ENCODE peak calls at places on chromosomes 4 and X, in five cellular contexts. One of them, this sample, is unnamed.

GRCh38 chr4:85084371-85085170 is 118.1 kb upstream of the WDFY3 start:
- DNase-seq in MM.1S: peak; percentile 77
- DNase-seq in OCI-LY7: peak; percentile 63
- DNase-seq in GM23248: peak; percentile 74
- DNase-seq in SK-N-SH: peak; percentile 20
- DNase-seq in this sample: peak; percentile 84

GRCh38 chrX:103722505-103722904 is 11.8 kb downstream of the TMEM31 start:
- DNase-seq in MM.1S: no peak
- DNase-seq in OCI-LY7: no peak
- DNase-seq in GM23248: peak; percentile 64
- DNase-seq in SK-N-SH: no peak
- DNase-seq in this sample: no peak

GRCh38 chrX:19613645-19614323 is 98.5 kb upstream of the MAP3K15 start:
- DNase-seq in MM.1S: no peak
- DNase-seq in OCI-LY7: no peak
- DNase-seq in GM23248: no peak
- DNase-seq in SK-N-SH: no peak
- DNase-seq in this sample: no peak

GRCh38 chr4:139184129-139184528 is 7.1 kb upstream of the ELF2 start:
- DNase-seq in MM.1S: peak; percentile 68
- DNase-seq in OCI-LY7: peak; percentile 48
- DNase-seq in GM23248: peak; percentile 53
- DNase-seq in SK-N-SH: no peak
- DNase-seq in this sample: peak; percentile 16

GRCh38 chrX:69807400-69807799 is 191.5 kb downstream of the EDA start:
- DNase-seq in MM.1S: no peak
- DNase-seq in OCI-LY7: no peak
- DNase-seq in GM23248: no peak
- DNase-seq in SK-N-SH: no peak
- DNase-seq in this sample: no peak

GRCh38 chrX:132631579-132632232 is 142.9 kb upstream of the MBNL3 start:
- DNase-seq in MM.1S: peak; percentile 34
- DNase-seq in OCI-LY7: peak; percentile 14
- DNase-seq in GM23248: peak; percentile 46
- DNase-seq in SK-N-SH: peak; percentile 5
- DNase-seq in this sample: peak; percentile 30

GRCh38 chr4:6506616-6507140 is 34.3 kb upstream of the PPP2R2C start:
- DNase-seq in MM.1S: no peak
- DNase-seq in OCI-LY7: no peak
- DNase-seq in GM23248: no peak
- DNase-seq in SK-N-SH: no peak
- DNase-seq in this sample: no peak

GRCh38 chr4:129428454-129428853 is 332.5 kb downstream of the C4orf33 start:
- DNase-seq in MM.1S: no peak
- DNase-seq in OCI-LY7: no peak
- DNase-seq in GM23248: no peak
- DNase-seq in SK-N-SH: no peak
- DNase-seq in this sample: no peak

GRCh38 chrX:38717871-38718270 is 83.4 kb upstream of the MID1IP1 start:
- DNase-seq in MM.1S: peak; percentile 21
- DNase-seq in OCI-LY7: peak; percentile 26
- DNase-seq in GM23248: peak; percentile 37
- DNase-seq in SK-N-SH: peak; percentile 32
- DNase-seq in this sample: peak; percentile 7

GRCh38 chr4:141464366-141464765 is 172.0 kb upstream of the IL15 start:
- DNase-seq in MM.1S: no peak
- DNase-seq in OCI-LY7: no peak
- DNase-seq in GM23248: no peak
- DNase-seq in SK-N-SH: peak; percentile 55
- DNase-seq in this sample: peak; percentile 24

GRCh38 chr4:121658125-121658524 is 38.7 kb downstream of the ANXA5 start:
- DNase-seq in MM.1S: no peak
- DNase-seq in OCI-LY7: no peak
- DNase-seq in GM23248: no peak
- DNase-seq in SK-N-SH: no peak
- DNase-seq in this sample: peak; percentile 12

GRCh38 chr4:26067035-26067434 is 153.0 kb downstream of the SMIM20 start:
- DNase-seq in MM.1S: no peak
- DNase-seq in OCI-LY7: no peak
- DNase-seq in GM23248: no peak
- DNase-seq in SK-N-SH: no peak
- DNase-seq in this sample: no peak

GRCh38 chr4:179361978-179362486 is 1919.8 kb upstream of the AGA start:
- DNase-seq in MM.1S: no peak
- DNase-seq in OCI-LY7: no peak
- DNase-seq in GM23248: no peak
- DNase-seq in SK-N-SH: no peak
- DNase-seq in this sample: no peak

GRCh38 chrX:12771445-12772069 is 19.7 kb upstream of the PRPS2 start:
- DNase-seq in MM.1S: peak; percentile 69
- DNase-seq in OCI-LY7: peak; percentile 45
- DNase-seq in GM23248: peak; percentile 72
- DNase-seq in SK-N-SH: peak; percentile 25
- DNase-seq in this sample: peak; percentile 79

GRCh38 chr4:104490096-104490769 is 4.5 kb downstream of the CXXC4 start:
- DNase-seq in MM.1S: peak; percentile 88
- DNase-seq in OCI-LY7: no peak
- DNase-seq in GM23248: no peak
- DNase-seq in SK-N-SH: peak; percentile 16
- DNase-seq in this sample: no peak

GRCh38 chrX:136572030-136572429 is 40.0 kb downstream of the VGLL1 start:
- DNase-seq in MM.1S: peak; percentile 17
- DNase-seq in OCI-LY7: peak; percentile 4
- DNase-seq in GM23248: peak; percentile 16
- DNase-seq in SK-N-SH: no peak
- DNase-seq in this sample: no peak

GRCh38 chr4:173684223-173684622 is 154.2 kb upstream of the HAND2 start:
- DNase-seq in MM.1S: no peak
- DNase-seq in OCI-LY7: no peak
- DNase-seq in GM23248: no peak
- DNase-seq in SK-N-SH: no peak
- DNase-seq in this sample: no peak

GRCh38 chr4:82381661-82382284 is 8.0 kb upstream of the HNRNPD start:
- DNase-seq in MM.1S: no peak
- DNase-seq in OCI-LY7: no peak
- DNase-seq in GM23248: peak; percentile 69
- DNase-seq in SK-N-SH: no peak
- DNase-seq in this sample: no peak

GRCh38 chr4:140952709-140953108 is 180.6 kb downstream of the RNF150 start:
- DNase-seq in MM.1S: no peak
- DNase-seq in OCI-LY7: no peak
- DNase-seq in GM23248: peak; percentile 67
- DNase-seq in SK-N-SH: no peak
- DNase-seq in this sample: no peak

GRCh38 chr4:5572114-5572513 is 136.2 kb downstream of the EVC2 start:
- DNase-seq in MM.1S: peak; percentile 10
- DNase-seq in OCI-LY7: no peak
- DNase-seq in GM23248: peak; percentile 20
- DNase-seq in SK-N-SH: no peak
- DNase-seq in this sample: no peak

GRCh38 chrX:22087158-22087557 is 55.0 kb downstream of the PHEX start:
- DNase-seq in MM.1S: no peak
- DNase-seq in OCI-LY7: no peak
- DNase-seq in GM23248: no peak
- DNase-seq in SK-N-SH: no peak
- DNase-seq in this sample: no peak

GRCh38 chrX:153357877-153358276 is 23.9 kb downstream of the ZNF275 start:
- DNase-seq in MM.1S: no peak
- DNase-seq in OCI-LY7: no peak
- DNase-seq in GM23248: no peak
- DNase-seq in SK-N-SH: no peak
- DNase-seq in this sample: no peak

GRCh38 chr4:73573794-73574528 is 46.3 kb downstream of the RASSF6 start:
- DNase-seq in MM.1S: peak; percentile 61
- DNase-seq in OCI-LY7: peak; percentile 86
- DNase-seq in GM23248: peak; percentile 74
- DNase-seq in SK-N-SH: peak; percentile 37
- DNase-seq in this sample: peak; percentile 91

GRCh38 chr4:175091649-175092048 is 173.5 kb downstream of the ADAM29 start:
- DNase-seq in MM.1S: no peak
- DNase-seq in OCI-LY7: no peak
- DNase-seq in GM23248: no peak
- DNase-seq in SK-N-SH: no peak
- DNase-seq in this sample: no peak

GRCh38 chr4:79851625-79852304 is 221.3 kb downstream of the ANTXR2 start:
- DNase-seq in MM.1S: no peak
- DNase-seq in OCI-LY7: no peak
- DNase-seq in GM23248: peak; percentile 53
- DNase-seq in SK-N-SH: no peak
- DNase-seq in this sample: no peak

GRCh38 chrX:136251042-136251991 is at the start of gene MAP7D3:
- DNase-seq in MM.1S: peak; percentile 71
- DNase-seq in OCI-LY7: peak; percentile 76
- DNase-seq in GM23248: peak; percentile 80
- DNase-seq in SK-N-SH: peak; percentile 91
- DNase-seq in this sample: peak; percentile 78

GRCh38 chrX:151393514-151393913 is 3.5 kb upstream of the VMA21 start:
- DNase-seq in MM.1S: peak; percentile 73
- DNase-seq in OCI-LY7: peak; percentile 39
- DNase-seq in GM23248: no peak
- DNase-seq in SK-N-SH: no peak
- DNase-seq in this sample: no peak

GRCh38 chr4:182339246-182339645 is 96.0 kb downstream of the TENM3 start:
- DNase-seq in MM.1S: no peak
- DNase-seq in OCI-LY7: no peak
- DNase-seq in GM23248: no peak
- DNase-seq in SK-N-SH: no peak
- DNase-seq in this sample: peak; percentile 16

GRCh38 chr4:10273030-10273429 is 156.4 kb upstream of the WDR1 start:
- DNase-seq in MM.1S: no peak
- DNase-seq in OCI-LY7: no peak
- DNase-seq in GM23248: peak; percentile 22
- DNase-seq in SK-N-SH: no peak
- DNase-seq in this sample: no peak

GRCh38 chr4:144584428-144584827 is 61.5 kb upstream of the HHIP start:
- DNase-seq in MM.1S: no peak
- DNase-seq in OCI-LY7: no peak
- DNase-seq in GM23248: no peak
- DNase-seq in SK-N-SH: no peak
- DNase-seq in this sample: no peak

GRCh38 chr4:119585771-119586170 is 42.8 kb downstream of the PDE5A start:
- DNase-seq in MM.1S: no peak
- DNase-seq in OCI-LY7: no peak
- DNase-seq in GM23248: peak; percentile 9
- DNase-seq in SK-N-SH: no peak
- DNase-seq in this sample: no peak

GRCh38 chrX:53992589-53992988 is 51.7 kb downstream of the PHF8 start:
- DNase-seq in MM.1S: no peak
- DNase-seq in OCI-LY7: no peak
- DNase-seq in GM23248: no peak
- DNase-seq in SK-N-SH: no peak
- DNase-seq in this sample: no peak

GRCh38 chr4:72767903-72768817 is 199.1 kb upstream of the ADAMTS3 start:
- DNase-seq in MM.1S: no peak
- DNase-seq in OCI-LY7: no peak
- DNase-seq in GM23248: peak; percentile 78
- DNase-seq in SK-N-SH: peak; percentile 7
- DNase-seq in this sample: no peak

GRCh38 chr4:16582036-16582435 is 316.4 kb downstream of the LDB2 start:
- DNase-seq in MM.1S: no peak
- DNase-seq in OCI-LY7: no peak
- DNase-seq in GM23248: no peak
- DNase-seq in SK-N-SH: no peak
- DNase-seq in this sample: no peak

GRCh38 chr4:122764808-122765189 is 32.3 kb downstream of the BBS12 start:
- DNase-seq in MM.1S: no peak
- DNase-seq in OCI-LY7: no peak
- DNase-seq in GM23248: peak; percentile 93
- DNase-seq in SK-N-SH: no peak
- DNase-seq in this sample: no peak
- H3K27ac ChIP-seq in MM.1S: no peak overlapping the region
- H3K27ac ChIP-seq in OCI-LY7: no peak overlapping the region
- H3K27ac ChIP-seq in GM23248: peak overlapping the region; percentile 99
- H3K27ac ChIP-seq in SK-N-SH: peak overlapping the region; percentile 85
- H3K27ac ChIP-seq in this sample: peak overlapping the region; percentile 57

DNA sequence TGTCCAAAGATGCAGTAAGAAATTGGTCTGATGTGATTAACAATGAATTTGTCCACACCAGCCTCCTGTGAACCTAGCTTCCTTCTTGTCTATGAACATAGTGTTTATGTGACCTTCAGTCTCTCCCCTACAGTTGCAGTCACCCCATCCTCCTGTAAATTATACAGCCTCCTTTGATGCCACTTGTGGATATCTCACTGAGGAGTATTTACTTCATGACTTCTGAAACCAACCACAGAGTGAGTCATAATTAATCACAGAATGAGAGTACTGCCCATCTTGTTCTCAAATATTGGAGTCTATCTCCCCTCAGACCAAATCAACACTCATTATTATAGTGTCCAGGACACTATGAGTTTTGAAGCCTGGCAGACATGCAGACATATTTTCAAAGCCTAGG is 27.3 kb upstream of the XAGE2 start:
- DNase-seq in MM.1S: no peak
- DNase-seq in OCI-LY7: no peak
- DNase-seq in GM23248: peak; percentile 13
- DNase-seq in SK-N-SH: no peak
- DNase-seq in this sample: no peak
- TF ChIP-seq EZH2phosphoT487 in MM.1S: no peak
- TF ChIP-seq EZH2phosphoT487 in OCI-LY7: no peak
- TF ChIP-seq EZH2phosphoT487 in GM23248: no peak
- TF ChIP-seq EZH2phosphoT487 in SK-N-SH: no peak
- TF ChIP-seq EZH2phosphoT487 in this sample: no peak

GRCh38 chrX:30734782-30735181 is 81.6 kb downstream of the GK start:
- DNase-seq in MM.1S: no peak
- DNase-seq in OCI-LY7: no peak
- DNase-seq in GM23248: no peak
- DNase-seq in SK-N-SH: no peak
- DNase-seq in this sample: no peak
- H2AFZ ChIP-seq in MM.1S: no peak overlapping the region
- H2AFZ ChIP-seq in OCI-LY7: no peak overlapping the region
- H2AFZ ChIP-seq in GM23248: no peak overlapping the region
- H2AFZ ChIP-seq in SK-N-SH: no peak overlapping the region
- H2AFZ ChIP-seq in this sample: no peak overlapping the region

GRCh38 chrX:118117069-118117405 is 427 bp upstream of the KLHL13 start:
- DNase-seq in MM.1S: no peak
- DNase-seq in OCI-LY7: no peak
- DNase-seq in GM23248: peak; percentile 9
- DNase-seq in SK-N-SH: no peak
- DNase-seq in this sample: no peak

GRCh38 chrX:118115948-118116307 is 682 bp downstream of the KLHL13 start:
- DNase-seq in MM.1S: no peak
- DNase-seq in OCI-LY7: no peak
- DNase-seq in GM23248: no peak
- DNase-seq in SK-N-SH: no peak
- DNase-seq in this sample: no peak

GRCh38 chrX:118116308-118117068 is at the start of gene KLHL13:
- DNase-seq in MM.1S: no peak
- DNase-seq in OCI-LY7: no peak
- DNase-seq in GM23248: peak; percentile 40
- DNase-seq in SK-N-SH: peak; percentile 92
- DNase-seq in this sample: peak; percentile 64
- H3K27ac ChIP-seq in MM.1S: no peak within 1 kb of the TSS
- H3K27ac ChIP-seq in OCI-LY7: no peak within 1 kb of the TSS
- H3K27ac ChIP-seq in GM23248: no peak within 1 kb of the TSS
- H3K27ac ChIP-seq in SK-N-SH: peak within 1 kb of the TSS; percentile 94
- H3K27ac ChIP-seq in this sample: peak within 1 kb of the TSS; percentile 78

This sample was measured in hepatocyte.